ENCODE peak calls at places on chromosome 9, in four cellular contexts. E is sigmoid colon, L is pancreas, V is stomach. I is an unnamed sample.
A peak's percentile ranks its signal among the peaks of the same experiment; 100 is the strongest.

GRCh38 chr9:97660847-97661246 is 27.2 kb downstream of the NCBP1 start:
- DNase-seq in E (no peak), L (no peak), V (no peak), I (no peak)

GRCh38 chr9:122030357-122030756 is 62.8 kb downstream of the TTLL11 start:
- DNase-seq in E (no peak), L (no peak), V (no peak), I (no peak)

GRCh38 chr9:130445268-130445983 is 665 bp downstream of the ASS1 start:
- DNase-seq in E (peak; percentile 80), L (peak; percentile 52), V (peak; percentile 62), I (peak; percentile 65)

GRCh38 chr9:130458027-130458803 is 13.5 kb downstream of the ASS1 start:
- DNase-seq in E (no peak), L (no peak), V (no peak), I (no peak)

GRCh38 chr9:96413312-96414221 is 4.6 kb downstream of the ZNF367 start:
- DNase-seq in E (no peak), L (no peak), V (no peak), I (no peak)

GRCh38 chr9:36276840-36277239 is 18.6 kb upstream of the GNE start:
- DNase-seq in E (no peak), L (no peak), V (no peak), I (no peak)

GRCh38 chr9:4301971-4302427 is 2.1 kb upstream of the GLIS3 start:
- DNase-seq in E (peak; percentile 68), L (no peak), V (no peak), I (no peak)

GRCh38 chr9:74496819-74497749 is at the start of gene RORB:
- DNase-seq in E (peak; percentile 71), L (peak; percentile 27), V (peak; percentile 54), I (peak; percentile 66)

GRCh38 chr9:129313331-129313955 is 135.4 kb upstream of the IER5L start:
- DNase-seq in E (peak; percentile 49), L (no peak), V (peak; percentile 7), I (no peak)

GRCh38 chr9:99385814-99386279 is 163.8 kb downstream of the SEC61B start:
- DNase-seq in E (no peak), L (no peak), V (no peak), I (no peak)

GRCh38 chr9:125106285-125106893 is 36.9 kb downstream of the SCAI start:
- DNase-seq in E (no peak), L (no peak), V (no peak), I (no peak)

GRCh38 chr9:121745396-121745695 is 93.9 kb downstream of the DAB2IP start:
- DNase-seq in E (no peak), L (no peak), V (no peak), I (no peak)

GRCh38 chr9:126957687-126958053 is 43.1 kb downstream of the RALGPS1 start:
- DNase-seq in E (no peak), L (no peak), V (no peak), I (no peak)

GRCh38 chr9:103789686-103790085 is 304.4 kb upstream of the SMC2 start:
- DNase-seq in E (no peak), L (no peak), V (no peak), I (no peak)

GRCh38 chr9:131728961-131729360 is 10.9 kb downstream of the RAPGEF1 start:
- DNase-seq in E (no peak), L (no peak), V (no peak), I (no peak)

GRCh38 chr9:12232836-12233235 is 460.3 kb upstream of the TYRP1 start:
- DNase-seq in E (no peak), L (no peak), V (no peak), I (no peak)

GRCh38 chr9:115883467-115884329 is 269.9 kb upstream of the PAPPA start:
- DNase-seq in E (no peak), L (peak; percentile 5), V (peak; percentile 39), I (no peak)

GRCh38 chr9:129556576-129557191 is 64.2 kb downstream of the C9orf50 start:
- DNase-seq in E (no peak), L (no peak), V (no peak), I (no peak)

GRCh38 chr9:95572370-95573151 is 55.8 kb upstream of the PTCH1 start:
- DNase-seq in E (no peak), L (no peak), V (no peak), I (no peak)

GRCh38 chr9:123364241-123364824 is 8.3 kb downstream of the CRB2 start:
- DNase-seq in E (no peak), L (no peak), V (no peak), I (no peak)

GRCh38 chr9:123727332-123727731 is 202.6 kb downstream of the DENND1A start:
- DNase-seq in E (no peak), L (no peak), V (no peak), I (no peak)

GRCh38 chr9:33407061-33407460 is 4.7 kb upstream of the AQP7 start:
- DNase-seq in E (no peak), L (no peak), V (no peak), I (no peak)

GRCh38 chr9:76691761-76692313 is 72.4 kb upstream of the PCA3 start:
- DNase-seq in E (no peak), L (no peak), V (no peak), I (no peak)

GRCh38 chr9:116453785-116454184 is 233.3 kb upstream of the TRIM32 start:
- DNase-seq in E (no peak), L (no peak), V (no peak), I (no peak)

GRCh38 chr9:71761938-71762353 is 6.4 kb downstream of the CEMIP2 start:
- DNase-seq in E (no peak), L (no peak), V (no peak), I (no peak)

GRCh38 chr9:14746655-14747054 is 24.1 kb upstream of the CER1 start:
- DNase-seq in E (no peak), L (no peak), V (no peak), I (no peak)

GRCh38 chr9:16052146-16052545 is 499.3 kb downstream of the CCDC171 start:
- DNase-seq in E (no peak), L (no peak), V (no peak), I (no peak)

GRCh38 chr9:109452761-109453160 is 45.3 kb downstream of the PTPN3 start:
- DNase-seq in E (no peak), L (no peak), V (no peak), I (no peak)

GRCh38 chr9:135811796-135812195 is 95.5 kb downstream of the CAMSAP1 start:
- DNase-seq in E (no peak), L (no peak), V (no peak), I (no peak)
- H3K27ac ChIP-seq in E (no peak overlapping the region), L (no peak overlapping the region), V (no peak overlapping the region), I (no peak overlapping the region)

GRCh38 chr9:21579209-21579608 is 97.1 kb upstream of the IFNE start:
- DNase-seq in E (no peak), L (no peak), V (no peak), I (no peak)
- H3K27me3 ChIP-seq in E (no peaks in the 10 kb centered on the region), L (no peaks in the 10 kb centered on the region), V (no peaks in the 10 kb centered on the region), I (no peaks in the 10 kb centered on the region)

GRCh38 chr9:20292002-20292401 is 330.3 kb downstream of the MLLT3 start:
- DNase-seq in E (no peak), L (no peak), V (no peak), I (no peak)
- H3K27ac ChIP-seq in E (no peak overlapping the region), L (no peak overlapping the region), V (no peak overlapping the region), I (no peak overlapping the region)

DNA sequence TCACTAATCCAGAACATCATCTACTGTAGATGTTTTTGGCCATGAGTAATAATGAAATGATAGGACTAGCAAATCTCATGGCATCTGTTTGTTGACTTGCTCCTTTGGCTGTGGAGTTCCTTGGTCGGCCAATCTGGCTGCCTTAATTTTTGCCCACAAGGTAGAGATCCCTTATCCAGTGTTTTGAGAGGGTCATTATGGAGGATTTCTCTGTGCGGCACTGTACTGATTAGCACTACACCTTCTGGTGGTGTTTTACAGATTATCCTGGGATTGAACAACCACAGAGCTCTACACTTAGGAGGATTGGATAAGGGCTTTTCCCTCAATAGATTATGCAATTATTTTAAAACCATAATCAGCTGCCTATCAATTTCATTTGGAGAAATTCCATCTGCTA is 3.2 kb upstream of the ENHO start:
- DNase-seq in E (peak; percentile 15), L (no peak), V (no peak), I (no peak)
- H3K27me3 ChIP-seq in E (no peaks in the 10 kb centered on the region), L (no peaks in the 10 kb centered on the region), V (peaks cover 9% of the 10 kb centered on the region), I (no peaks in the 10 kb centered on the region)

GRCh38 chr9:133078486-133078885 is 16.7 kb downstream of the CEL start:
- DNase-seq in E (no peak), L (peak; percentile 7), V (no peak), I (no peak)
- H3K27ac ChIP-seq in E (no peak overlapping the region), L (no peak overlapping the region), V (no peak overlapping the region), I (no peak overlapping the region)

DNA sequence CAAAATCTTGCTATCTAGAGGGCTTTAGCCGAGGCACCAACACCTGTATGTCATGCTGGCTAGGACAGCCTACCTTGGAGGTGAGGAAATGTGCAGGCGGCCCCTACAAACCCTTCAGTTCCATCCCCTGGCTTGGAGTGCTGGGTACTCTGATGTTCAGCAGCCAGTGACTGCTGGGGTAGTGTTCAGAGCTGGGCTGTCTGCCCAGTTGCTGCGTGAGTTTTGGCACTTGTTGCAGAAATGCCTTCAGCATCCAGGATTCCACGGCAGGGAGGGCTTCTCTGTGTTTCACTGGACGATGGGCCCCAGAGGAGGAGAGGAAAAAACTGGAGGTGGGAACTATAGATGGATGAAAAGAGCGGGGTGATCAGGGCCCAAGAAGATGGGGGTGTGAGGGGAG is 10.4 kb downstream of the SWI5 start:
- DNase-seq in E (no peak), L (no peak), V (no peak), I (no peak)
- H3K27me3 ChIP-seq in E (no peaks in the 10 kb centered on the region), L (no peaks in the 10 kb centered on the region), V (no peaks in the 10 kb centered on the region), I (no peaks in the 10 kb centered on the region)

DNA sequence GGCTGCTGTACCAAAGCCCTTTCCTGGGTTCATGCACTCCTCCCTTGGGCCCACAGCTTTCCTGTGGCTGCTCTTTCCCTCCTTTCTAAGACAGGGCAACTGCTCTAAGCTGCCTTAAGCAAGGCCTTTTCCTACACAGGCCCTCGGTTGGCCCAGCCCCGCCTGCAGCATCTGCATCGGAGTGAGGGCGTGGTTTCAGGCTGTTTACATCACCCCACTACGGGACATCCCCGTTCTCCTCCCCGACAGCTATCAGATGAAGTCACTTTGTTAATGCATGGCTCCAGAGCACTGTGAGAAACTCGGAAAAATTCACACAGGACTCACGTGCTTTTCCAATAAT is 3.4 kb downstream of the DPH7 start:
- DNase-seq in E (no peak), L (no peak), V (no peak), I (no peak)
- H3K27ac ChIP-seq in E (no peak overlapping the region), L (no peak overlapping the region), V (no peak overlapping the region), I (no peak overlapping the region)

GRCh38 chr9:93952784-93953491 is 2.2 kb downstream of the BARX1 start:
- DNase-seq in E (peak; percentile 41), L (no peak), V (no peak), I (no peak)
- H3K27me3 ChIP-seq in E (peaks cover 75% of the 10 kb centered on the region), L (peaks cover 7% of the 10 kb centered on the region), V (peaks cover 98% of the 10 kb centered on the region), I (peaks cover 96% of the 10 kb centered on the region)

DNA sequence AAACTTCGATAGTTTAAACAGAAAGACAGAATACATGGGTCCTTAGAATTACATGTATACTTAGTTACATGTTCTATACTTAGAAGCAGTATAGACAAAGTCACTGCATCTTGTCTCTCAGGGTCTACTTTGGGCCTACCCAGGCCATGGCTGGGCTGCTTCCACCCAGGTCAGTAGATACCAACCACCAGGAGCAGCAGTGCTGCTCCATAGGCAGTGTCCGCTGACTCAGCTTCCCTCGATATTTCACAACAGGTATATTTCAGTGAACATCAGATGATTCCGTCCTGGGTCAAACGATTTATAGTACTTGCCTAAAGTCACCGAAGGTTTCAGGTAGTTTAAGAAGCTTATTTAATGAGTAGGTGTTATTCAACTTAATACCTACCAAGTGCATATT is 18.0 kb downstream of the IARS1 start:
- DNase-seq in E (no peak), L (no peak), V (no peak), I (no peak)
- H3K27ac ChIP-seq in E (no peak overlapping the region), L (no peak overlapping the region), V (no peak overlapping the region), I (no peak overlapping the region)

I was measured in lower lobe of right lung.